ENCODE peak calls at places on chromosomes 12 and 14, in ten cellular contexts. D is left ventricle myocardium inferior; H is uterus; S is aorta; Q is HepG2; Y is CD8-positive, alpha-beta memory T cell; F is neural progenitor cell; L is lower lobe of right lung; P is heart left ventricle; N is tibial artery. E is an unnamed sample.

GRCh38 chr14:104968541-104969401 is 9.4 kb downstream of the AHNAK2 start:
- DNase-seq in D (no peak), H (peak), S (no peak), Q (no peak), Y (no peak), F (peak), L (peak), P (peak), N (peak), E (peak)

GRCh38 chr14:83491091-83491490 is 1957.4 kb upstream of the SEL1L start:
- DNase-seq in D (no peak), H (no peak), S (no peak), Q (no peak), Y (no peak), F (peak), L (no peak), P (no peak), N (no peak), E (no peak)

GRCh38 chr14:105316968-105317498 is 2.5 kb downstream of the PACS2 start:
- DNase-seq in D (no peak), H (no peak), S (no peak), Q (no peak), Y (no peak), F (no peak), L (no peak), P (no peak), N (no peak), E (peak)

GRCh38 chr12:90245396-90245795 is 536.8 kb upstream of the ATP2B1 start:
- DNase-seq in D (no peak), H (no peak), S (no peak), Q (no peak), Y (no peak), F (no peak), L (no peak), P (no peak), N (no peak), E (no peak)

GRCh38 chr12:38279756-38280155 is 36.8 kb upstream of the ALG10B start:
- DNase-seq in D (no peak), H (no peak), S (no peak), Q (no peak), Y (no peak), F (no peak), L (no peak), P (no peak), N (no peak), E (no peak)

GRCh38 chr12:79360269-79360668 is 330.5 kb downstream of the PAWR start:
- DNase-seq in D (no peak), H (no peak), S (no peak), Q (no peak), Y (no peak), F (no peak), L (no peak), P (no peak), N (no peak), E (no peak)

GRCh38 chr12:95412826-95413311 is 61.1 kb upstream of the METAP2 start:
- DNase-seq in D (no peak), H (peak), S (no peak), Q (no peak), Y (no peak), F (no peak), L (no peak), P (no peak), N (no peak), E (no peak)

GRCh38 chr14:60856113-60856512 is 121.6 kb downstream of the MNAT1 start:
- DNase-seq in D (no peak), H (no peak), S (no peak), Q (no peak), Y (no peak), F (no peak), L (no peak), P (no peak), N (no peak), E (no peak)

GRCh38 chr12:43749016-43749415 is 9.6 kb downstream of the PUS7L start:
- DNase-seq in D (no peak), H (no peak), S (no peak), Q (no peak), Y (no peak), F (no peak), L (no peak), P (no peak), N (no peak), E (no peak)

GRCh38 chr12:50066402-50066801 is 9.0 kb downstream of the ASIC1 start:
- DNase-seq in D (no peak), H (no peak), S (peak), Q (no peak), Y (no peak), F (peak), L (no peak), P (peak), N (no peak), E (no peak)

GRCh38 chr14:48693793-48694192 is 892.4 kb downstream of the RPS29 start:
- DNase-seq in D (no peak), H (no peak), S (no peak), Q (no peak), Y (no peak), F (no peak), L (no peak), P (no peak), N (no peak), E (no peak)

GRCh38 chr12:132456944-132457495 is 32.9 kb upstream of the FBRSL1 start:
- DNase-seq in D (no peak), H (no peak), S (no peak), Q (no peak), Y (no peak), F (peak), L (no peak), P (peak), N (no peak), E (no peak)

GRCh38 chr14:77206877-77207389 is 25.3 kb downstream of the TMEM63C start:
- DNase-seq in D (no peak), H (no peak), S (no peak), Q (no peak), Y (no peak), F (no peak), L (no peak), P (no peak), N (no peak), E (no peak)

GRCh38 chr14:92850492-92850891 is 56.4 kb downstream of the GOLGA5 start:
- DNase-seq in D (no peak), H (no peak), S (no peak), Q (no peak), Y (no peak), F (no peak), L (no peak), P (no peak), N (no peak), E (no peak)

GRCh38 chr14:104385189-104386135 is 194.1 kb upstream of the C14orf180 start:
- DNase-seq in D (no peak), H (peak), S (peak), Q (no peak), Y (no peak), F (no peak), L (no peak), P (peak), N (peak), E (no peak)

GRCh38 chr14:24392327-24393098 is 6.3 kb upstream of the NYNRIN start:
- DNase-seq in D (no peak), H (no peak), S (no peak), Q (no peak), Y (no peak), F (no peak), L (no peak), P (no peak), N (no peak), E (no peak)

GRCh38 chr14:87187787-87188186 is 805.2 kb downstream of the GALC start:
- DNase-seq in D (no peak), H (no peak), S (no peak), Q (no peak), Y (no peak), F (no peak), L (no peak), P (no peak), N (no peak), E (no peak)

GRCh38 chr12:42507031-42507430 is 82.5 kb downstream of the PRICKLE1 start:
- DNase-seq in D (no peak), H (no peak), S (no peak), Q (no peak), Y (no peak), F (no peak), L (no peak), P (no peak), N (no peak), E (no peak)

GRCh38 chr14:61623927-61624326 is 71.4 kb upstream of the HIF1A start:
- DNase-seq in D (no peak), H (no peak), S (no peak), Q (no peak), Y (no peak), F (no peak), L (no peak), P (no peak), N (no peak), E (no peak)

GRCh38 chr14:68172664-68173063 is 353.1 kb downstream of the RAD51B start:
- DNase-seq in D (no peak), H (no peak), S (no peak), Q (peak), Y (no peak), F (no peak), L (no peak), P (no peak), N (no peak), E (peak)

GRCh38 chr12:68621092-68622081 is 10.7 kb downstream of the RAP1B start:
- DNase-seq in D (no peak), H (no peak), S (no peak), Q (no peak), Y (no peak), F (no peak), L (no peak), P (no peak), N (no peak), E (no peak)

GRCh38 chr12:43696154-43696553 is 62.4 kb downstream of the PUS7L start:
- DNase-seq in D (no peak), H (no peak), S (no peak), Q (no peak), Y (no peak), F (no peak), L (no peak), P (no peak), N (no peak), E (no peak)

GRCh38 chr14:24880689-24881088 is 169.3 kb downstream of the STXBP6 start:
- DNase-seq in D (no peak), H (no peak), S (no peak), Q (no peak), Y (no peak), F (no peak), L (no peak), P (no peak), N (no peak), E (no peak)

GRCh38 chr14:59707778-59708635 is 131.4 kb upstream of the CCDC175 start:
- DNase-seq in D (no peak), H (no peak), S (no peak), Q (no peak), Y (no peak), F (no peak), L (no peak), P (no peak), N (no peak), E (no peak)

GRCh38 chr14:100159107-100159864 is at the start of gene DEGS2:
- DNase-seq in D (no peak), H (no peak), S (no peak), Q (no peak), Y (peak), F (peak), L (peak), P (no peak), N (no peak), E (no peak)
- H3K4me3 ChIP-seq in D (peak), H (peak), S (no peak), Q (peak), Y (peak), F (peak), L (peak), P (peak), N (peak), E (peak)

DNA sequence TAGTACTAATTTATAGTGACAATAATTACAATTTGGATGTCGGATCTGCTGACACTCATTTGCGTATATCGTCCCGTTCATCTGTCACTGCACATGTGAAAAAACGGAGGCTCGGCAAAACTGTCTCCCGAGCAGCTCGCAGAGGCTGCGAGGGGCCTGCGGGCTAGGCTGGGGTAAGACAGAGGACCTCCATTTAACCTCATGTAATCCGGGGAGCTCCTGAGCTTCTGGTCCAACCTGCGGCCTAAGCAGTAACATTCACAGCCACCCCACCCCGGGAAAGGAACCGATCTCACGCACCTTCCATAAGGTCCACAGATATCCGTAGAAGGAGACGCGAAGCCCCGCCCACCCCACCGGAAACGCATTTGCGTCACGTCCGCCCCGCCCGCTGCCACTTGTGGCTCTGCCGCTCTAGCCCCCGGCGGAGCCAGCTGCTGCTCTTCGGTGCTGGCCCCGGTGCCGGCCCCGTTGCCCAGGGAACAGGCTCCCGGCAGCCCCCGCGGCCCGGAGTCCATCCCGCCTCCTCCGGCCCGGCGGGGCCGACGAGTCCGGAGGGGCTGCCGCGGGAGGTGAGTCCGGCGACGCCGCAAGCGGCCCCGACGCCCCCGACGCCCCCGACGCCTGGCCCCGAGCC is at the start of the genes CINP and TECPR2:
- DNase-seq in D (peak), H (peak), S (peak), Q (peak), Y (peak), F (peak), L (peak), P (peak), N (peak), E (peak)
- H3K27ac ChIP-seq in D (peak), H (peak), S (peak), Q (peak), Y (peak), F (no peak), L (peak), P (peak), N (peak), E (peak)

GRCh38 chr12:94261119-94261518 is 112.7 kb downstream of the PLXNC1 start:
- DNase-seq in D (no peak), H (no peak), S (no peak), Q (no peak), Y (no peak), F (peak), L (no peak), P (no peak), N (no peak), E (no peak)
- H3K4me3 ChIP-seq in D (peak), H (no peak), S (no peak), Q (no peak), Y (no peak), F (peak), L (no peak), P (no peak), N (no peak), E (no peak)

DNA sequence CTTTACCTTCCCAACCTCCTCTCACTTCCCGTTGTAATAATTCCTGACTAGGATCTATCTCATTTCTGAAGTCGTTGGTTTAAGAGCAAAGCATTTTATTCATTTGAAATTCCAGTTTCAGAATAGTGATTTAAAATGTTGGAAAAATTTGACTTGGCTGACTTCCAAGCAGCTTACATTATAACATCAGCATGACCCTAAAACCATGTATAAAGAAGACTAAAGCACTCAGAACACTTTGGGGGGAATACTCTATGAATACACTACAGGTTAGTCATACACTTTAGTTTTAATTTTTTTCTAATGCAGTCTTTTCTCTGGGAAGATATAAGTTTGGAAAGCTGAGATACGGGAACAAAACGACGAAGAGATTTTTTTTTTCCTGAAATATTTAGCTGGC is 161.1 kb downstream of the BTG1 start:
- DNase-seq in D (no peak), H (no peak), S (no peak), Q (no peak), Y (no peak), F (no peak), L (no peak), P (no peak), N (no peak), E (no peak)
- H3K27ac ChIP-seq in D (no peak), H (peak), S (peak), Q (no peak), Y (no peak), F (no peak), L (no peak), P (no peak), N (peak), E (no peak)

GRCh38 chr12:124386661-124387509 is 92.0 kb downstream of the RFLNA start:
- DNase-seq in D (peak), H (peak), S (no peak), Q (no peak), Y (no peak), F (no peak), L (no peak), P (no peak), N (no peak), E (no peak)
- H3K4me3 ChIP-seq in D (peak), H (peak), S (no peak), Q (peak), Y (no peak), F (no peak), L (peak), P (peak), N (peak), E (peak)

GRCh38 chr12:114499338-114499737 is 93.4 kb upstream of the TBX5 start:
- DNase-seq in D (no peak), H (no peak), S (no peak), Q (no peak), Y (no peak), F (no peak), L (no peak), P (no peak), N (no peak), E (no peak)

GRCh38 chr12:114500775-114501473 is 95.0 kb upstream of the TBX5 start:
- DNase-seq in D (no peak), H (no peak), S (no peak), Q (no peak), Y (no peak), F (peak), L (no peak), P (no peak), N (no peak), E (no peak)

GRCh38 chr12:114504311-114504710 is 98.4 kb upstream of the TBX5 start:
- DNase-seq in D (no peak), H (no peak), S (no peak), Q (no peak), Y (no peak), F (no peak), L (no peak), P (no peak), N (no peak), E (no peak)

DNA sequence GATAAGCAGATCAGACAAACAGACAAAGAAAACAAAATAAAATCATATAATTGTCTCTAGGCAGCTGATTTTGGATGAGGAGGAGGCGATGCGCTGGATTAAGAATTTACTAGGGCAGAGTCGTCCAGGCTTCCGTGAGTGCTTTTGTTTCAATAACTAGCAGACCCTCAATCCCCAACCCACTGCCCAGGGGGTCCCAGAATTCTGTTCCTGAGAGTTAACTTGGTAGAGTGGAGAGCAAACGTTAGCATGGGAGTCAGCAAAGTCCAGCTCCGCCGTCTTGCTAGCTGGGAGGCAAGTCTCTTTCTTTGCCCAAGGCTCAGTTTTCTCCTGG is 95.5 kb upstream of the TBX5 start:
- DNase-seq in D (no peak), H (no peak), S (no peak), Q (no peak), Y (no peak), F (peak), L (no peak), P (no peak), N (no peak), E (no peak)
- H3K27ac ChIP-seq in D (no peak), H (no peak), S (no peak), Q (no peak), Y (no peak), F (no peak), L (no peak), P (no peak), N (no peak), E (no peak)

GRCh38 chr12:47954467-47955045 is 8.8 kb upstream of the TMEM106C start:
- DNase-seq in D (no peak), H (no peak), S (no peak), Q (no peak), Y (no peak), F (no peak), L (no peak), P (no peak), N (no peak), E (no peak)
- H3K4me3 ChIP-seq in D (no peak), H (no peak), S (no peak), Q (no peak), Y (no peak), F (no peak), L (no peak), P (no peak), N (no peak), E (no peak)

DNA sequence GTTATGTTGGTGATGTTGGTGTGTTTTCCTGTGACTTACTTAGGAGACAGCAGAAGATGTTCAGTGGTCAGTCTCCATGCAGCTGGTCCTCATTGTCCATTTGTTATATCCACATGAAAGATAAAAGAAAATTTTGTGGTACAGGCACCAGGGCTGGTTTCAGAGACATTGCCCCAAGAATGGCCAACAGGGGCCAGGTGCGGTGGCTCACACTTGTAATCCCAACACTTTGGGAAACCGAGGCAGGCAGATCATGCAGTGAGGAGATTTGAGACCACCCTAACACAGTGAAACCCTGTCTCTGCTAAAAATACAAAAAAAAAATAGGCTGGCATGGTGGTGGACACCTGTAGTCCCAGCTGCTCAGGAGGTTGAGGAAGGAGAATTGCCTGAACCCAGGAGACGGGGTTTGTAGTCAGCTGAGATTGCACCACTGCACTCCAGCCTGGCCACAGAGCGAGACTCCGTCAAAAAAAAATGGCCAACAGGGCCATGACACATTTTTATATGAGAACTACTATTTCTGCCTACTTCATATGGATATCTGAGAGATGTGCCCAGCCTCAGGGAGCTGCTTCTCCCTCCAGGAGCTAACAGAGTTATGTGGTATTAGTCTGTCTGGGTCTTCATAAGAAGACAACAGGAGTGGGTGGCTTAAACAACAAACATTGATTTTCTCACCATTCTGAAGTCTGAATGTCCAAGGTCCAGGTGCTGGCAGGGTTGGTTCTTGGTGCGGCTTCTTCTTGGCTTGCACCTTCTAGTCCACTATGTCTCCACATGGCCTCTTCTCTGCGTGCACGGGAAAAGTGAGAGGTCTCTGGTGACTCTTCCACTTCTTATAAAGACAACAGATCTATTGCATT is 821.7 kb downstream of the TMEM121 start:
- DNase-seq in D (no peak), H (no peak), S (no peak), Q (no peak), Y (no peak), F (no peak), L (no peak), P (no peak), N (no peak), E (no peak)
- H3K27ac ChIP-seq in D (no peak), H (no peak), S (no peak), Q (no peak), Y (no peak), F (no peak), L (no peak), P (no peak), N (no peak), E (no peak)

GRCh38 chr12:6647083-6647604 is at the start of gene ACRBP:
- DNase-seq in D (peak), H (peak), S (peak), Q (no peak), Y (no peak), F (peak), L (peak), P (peak), N (peak), E (peak)
- H3K4me3 ChIP-seq in D (peak), H (peak), S (peak), Q (no peak), Y (no peak), F (peak), L (peak), P (peak), N (peak), E (peak)

E was measured in prostate gland.